ENCODE peak calls at places on chromosome 7, in ten cellular contexts. One of them, this sample, is unnamed.

GRCh38 chr7:4758791-4759190 is 16.6 kb upstream of the AP5Z1 start:
- DNase-seq in lung microvascular endothelial cell: no peak
- DNase-seq in globus pallidus: no peak
- DNase-seq in activated naive CD8-positive, alpha-beta T cell treated with anti-CD3 and anti-CD28 coated beads, Interleukin-2, amount 50 U/mL, for 24 hours: no peak
- DNase-seq in GDM1: no peak
- DNase-seq in WTC11: no peak
- DNase-seq in GM18507: no peak
- DNase-seq in SK-MEL-5: no peak
- DNase-seq in uterus: no peak
- DNase-seq in Ammon's horn: no peak
- DNase-seq in this sample: no peak

GRCh38 chr7:127840552-127840951 is 188.6 kb downstream of the SND1 start:
- DNase-seq in lung microvascular endothelial cell: no peak
- DNase-seq in globus pallidus: no peak
- DNase-seq in activated naive CD8-positive, alpha-beta T cell treated with anti-CD3 and anti-CD28 coated beads, Interleukin-2, amount 50 U/mL, for 24 hours: no peak
- DNase-seq in GDM1: no peak
- DNase-seq in WTC11: no peak
- DNase-seq in GM18507: no peak
- DNase-seq in SK-MEL-5: no peak
- DNase-seq in uterus: no peak
- DNase-seq in Ammon's horn: no peak
- DNase-seq in this sample: no peak

GRCh38 chr7:17741426-17741825 is 198.9 kb downstream of the SNX13 start:
- DNase-seq in lung microvascular endothelial cell: no peak
- DNase-seq in globus pallidus: no peak
- DNase-seq in activated naive CD8-positive, alpha-beta T cell treated with anti-CD3 and anti-CD28 coated beads, Interleukin-2, amount 50 U/mL, for 24 hours: no peak
- DNase-seq in GDM1: no peak
- DNase-seq in WTC11: no peak
- DNase-seq in GM18507: no peak
- DNase-seq in SK-MEL-5: no peak
- DNase-seq in uterus: no peak
- DNase-seq in Ammon's horn: no peak
- DNase-seq in this sample: no peak

GRCh38 chr7:137538361-137538762 is 194.8 kb upstream of the PTN start:
- DNase-seq in lung microvascular endothelial cell: no peak
- DNase-seq in globus pallidus: no peak
- DNase-seq in activated naive CD8-positive, alpha-beta T cell treated with anti-CD3 and anti-CD28 coated beads, Interleukin-2, amount 50 U/mL, for 24 hours: no peak
- DNase-seq in GDM1: no peak
- DNase-seq in WTC11: no peak
- DNase-seq in GM18507: no peak
- DNase-seq in SK-MEL-5: no peak
- DNase-seq in uterus: no peak
- DNase-seq in Ammon's horn: peak; percentile 9
- DNase-seq in this sample: no peak

GRCh38 chr7:114530074-114530611 is 115.5 kb downstream of the FOXP2 start:
- DNase-seq in lung microvascular endothelial cell: no peak
- DNase-seq in globus pallidus: no peak
- DNase-seq in activated naive CD8-positive, alpha-beta T cell treated with anti-CD3 and anti-CD28 coated beads, Interleukin-2, amount 50 U/mL, for 24 hours: no peak
- DNase-seq in GDM1: no peak
- DNase-seq in WTC11: no peak
- DNase-seq in GM18507: no peak
- DNase-seq in SK-MEL-5: no peak
- DNase-seq in uterus: no peak
- DNase-seq in Ammon's horn: no peak
- DNase-seq in this sample: no peak

GRCh38 chr7:155551785-155552611 is 5.6 kb upstream of the CNPY1 start:
- DNase-seq in lung microvascular endothelial cell: no peak
- DNase-seq in globus pallidus: no peak
- DNase-seq in activated naive CD8-positive, alpha-beta T cell treated with anti-CD3 and anti-CD28 coated beads, Interleukin-2, amount 50 U/mL, for 24 hours: no peak
- DNase-seq in GDM1: no peak
- DNase-seq in WTC11: no peak
- DNase-seq in GM18507: no peak
- DNase-seq in SK-MEL-5: no peak
- DNase-seq in uterus: no peak
- DNase-seq in Ammon's horn: no peak
- DNase-seq in this sample: no peak

GRCh38 chr7:130432886-130433285 is 7.9 kb downstream of the CEP41 start:
- DNase-seq in lung microvascular endothelial cell: no peak
- DNase-seq in globus pallidus: no peak
- DNase-seq in activated naive CD8-positive, alpha-beta T cell treated with anti-CD3 and anti-CD28 coated beads, Interleukin-2, amount 50 U/mL, for 24 hours: no peak
- DNase-seq in GDM1: no peak
- DNase-seq in WTC11: no peak
- DNase-seq in GM18507: no peak
- DNase-seq in SK-MEL-5: no peak
- DNase-seq in uterus: no peak
- DNase-seq in Ammon's horn: no peak
- DNase-seq in this sample: no peak

GRCh38 chr7:105210721-105211205 is 178.0 kb downstream of the SRPK2 start:
- DNase-seq in lung microvascular endothelial cell: no peak
- DNase-seq in globus pallidus: peak; percentile 55
- DNase-seq in activated naive CD8-positive, alpha-beta T cell treated with anti-CD3 and anti-CD28 coated beads, Interleukin-2, amount 50 U/mL, for 24 hours: no peak
- DNase-seq in GDM1: no peak
- DNase-seq in WTC11: no peak
- DNase-seq in GM18507: peak; percentile 18
- DNase-seq in SK-MEL-5: no peak
- DNase-seq in uterus: no peak
- DNase-seq in Ammon's horn: peak; percentile 65
- DNase-seq in this sample: peak; percentile 14

GRCh38 chr7:121271098-121271497 is 57.7 kb upstream of the WNT16 start:
- DNase-seq in lung microvascular endothelial cell: no peak
- DNase-seq in globus pallidus: no peak
- DNase-seq in activated naive CD8-positive, alpha-beta T cell treated with anti-CD3 and anti-CD28 coated beads, Interleukin-2, amount 50 U/mL, for 24 hours: no peak
- DNase-seq in GDM1: no peak
- DNase-seq in WTC11: no peak
- DNase-seq in GM18507: no peak
- DNase-seq in SK-MEL-5: no peak
- DNase-seq in uterus: no peak
- DNase-seq in Ammon's horn: no peak
- DNase-seq in this sample: no peak

GRCh38 chr7:100884741-100885439 is 4.6 kb downstream of the UFSP1 start:
- DNase-seq in lung microvascular endothelial cell: no peak
- DNase-seq in globus pallidus: no peak
- DNase-seq in activated naive CD8-positive, alpha-beta T cell treated with anti-CD3 and anti-CD28 coated beads, Interleukin-2, amount 50 U/mL, for 24 hours: no peak
- DNase-seq in GDM1: no peak
- DNase-seq in WTC11: no peak
- DNase-seq in GM18507: no peak
- DNase-seq in SK-MEL-5: no peak
- DNase-seq in uterus: no peak
- DNase-seq in Ammon's horn: no peak
- DNase-seq in this sample: no peak

GRCh38 chr7:69764071-69764470 is 165.8 kb downstream of the AUTS2 start:
- DNase-seq in lung microvascular endothelial cell: no peak
- DNase-seq in globus pallidus: no peak
- DNase-seq in activated naive CD8-positive, alpha-beta T cell treated with anti-CD3 and anti-CD28 coated beads, Interleukin-2, amount 50 U/mL, for 24 hours: no peak
- DNase-seq in GDM1: no peak
- DNase-seq in WTC11: no peak
- DNase-seq in GM18507: no peak
- DNase-seq in SK-MEL-5: no peak
- DNase-seq in uterus: no peak
- DNase-seq in Ammon's horn: no peak
- DNase-seq in this sample: no peak

GRCh38 chr7:140211698-140212097 is 34.9 kb upstream of the KDM7A start:
- DNase-seq in lung microvascular endothelial cell: no peak
- DNase-seq in globus pallidus: no peak
- DNase-seq in activated naive CD8-positive, alpha-beta T cell treated with anti-CD3 and anti-CD28 coated beads, Interleukin-2, amount 50 U/mL, for 24 hours: no peak
- DNase-seq in GDM1: no peak
- DNase-seq in WTC11: no peak
- DNase-seq in GM18507: no peak
- DNase-seq in SK-MEL-5: no peak
- DNase-seq in uterus: no peak
- DNase-seq in Ammon's horn: no peak
- DNase-seq in this sample: no peak

GRCh38 chr7:16891338-16891737 is 9.6 kb upstream of the AGR3 start:
- DNase-seq in lung microvascular endothelial cell: peak; percentile 43
- DNase-seq in globus pallidus: peak; percentile 7
- DNase-seq in activated naive CD8-positive, alpha-beta T cell treated with anti-CD3 and anti-CD28 coated beads, Interleukin-2, amount 50 U/mL, for 24 hours: peak; percentile 7
- DNase-seq in GDM1: peak; percentile 61
- DNase-seq in WTC11: no peak
- DNase-seq in GM18507: no peak
- DNase-seq in SK-MEL-5: peak; percentile 82
- DNase-seq in uterus: no peak
- DNase-seq in Ammon's horn: peak; percentile 62
- DNase-seq in this sample: no peak

GRCh38 chr7:5594616-5595544 is 171.2 kb upstream of the TNRC18 start:
- DNase-seq in lung microvascular endothelial cell: peak; percentile 49
- DNase-seq in globus pallidus: no peak
- DNase-seq in activated naive CD8-positive, alpha-beta T cell treated with anti-CD3 and anti-CD28 coated beads, Interleukin-2, amount 50 U/mL, for 24 hours: peak; percentile 23
- DNase-seq in GDM1: no peak
- DNase-seq in WTC11: peak; percentile 74
- DNase-seq in GM18507: no peak
- DNase-seq in SK-MEL-5: no peak
- DNase-seq in uterus: no peak
- DNase-seq in Ammon's horn: no peak
- DNase-seq in this sample: no peak

GRCh38 chr7:100465702-100466311 is 1.7 kb upstream of the SPACDR start:
- DNase-seq in lung microvascular endothelial cell: peak; percentile 84
- DNase-seq in globus pallidus: peak; percentile 98
- DNase-seq in activated naive CD8-positive, alpha-beta T cell treated with anti-CD3 and anti-CD28 coated beads, Interleukin-2, amount 50 U/mL, for 24 hours: no peak
- DNase-seq in GDM1: no peak
- DNase-seq in WTC11: peak; percentile 65
- DNase-seq in GM18507: no peak
- DNase-seq in SK-MEL-5: peak; percentile 93
- DNase-seq in uterus: peak; percentile 73
- DNase-seq in Ammon's horn: peak; percentile 96
- DNase-seq in this sample: no peak

GRCh38 chr7:129970816-129971215 is 18.1 kb upstream of the UBE2H start:
- DNase-seq in lung microvascular endothelial cell: no peak
- DNase-seq in globus pallidus: no peak
- DNase-seq in activated naive CD8-positive, alpha-beta T cell treated with anti-CD3 and anti-CD28 coated beads, Interleukin-2, amount 50 U/mL, for 24 hours: no peak
- DNase-seq in GDM1: no peak
- DNase-seq in WTC11: no peak
- DNase-seq in GM18507: no peak
- DNase-seq in SK-MEL-5: no peak
- DNase-seq in uterus: peak; percentile 15
- DNase-seq in Ammon's horn: no peak
- DNase-seq in this sample: no peak

GRCh38 chr7:128869138-128869943 is 6.7 kb downstream of the ATP6V1F start:
- DNase-seq in lung microvascular endothelial cell: peak; percentile 62
- DNase-seq in globus pallidus: peak; percentile 28
- DNase-seq in activated naive CD8-positive, alpha-beta T cell treated with anti-CD3 and anti-CD28 coated beads, Interleukin-2, amount 50 U/mL, for 24 hours: peak; percentile 51
- DNase-seq in GDM1: no peak
- DNase-seq in WTC11: peak; percentile 62
- DNase-seq in GM18507: peak; percentile 25
- DNase-seq in SK-MEL-5: no peak
- DNase-seq in uterus: no peak
- DNase-seq in Ammon's horn: peak; percentile 53
- DNase-seq in this sample: peak; percentile 67

GRCh38 chr7:48250441-48250951 is 79.2 kb downstream of the ABCA13 start:
- DNase-seq in lung microvascular endothelial cell: no peak
- DNase-seq in globus pallidus: no peak
- DNase-seq in activated naive CD8-positive, alpha-beta T cell treated with anti-CD3 and anti-CD28 coated beads, Interleukin-2, amount 50 U/mL, for 24 hours: no peak
- DNase-seq in GDM1: no peak
- DNase-seq in WTC11: no peak
- DNase-seq in GM18507: no peak
- DNase-seq in SK-MEL-5: peak; percentile 59
- DNase-seq in uterus: no peak
- DNase-seq in Ammon's horn: no peak
- DNase-seq in this sample: no peak

GRCh38 chr7:155847821-155848435 is 35.7 kb upstream of the SHH start:
- DNase-seq in lung microvascular endothelial cell: no peak
- DNase-seq in globus pallidus: no peak
- DNase-seq in activated naive CD8-positive, alpha-beta T cell treated with anti-CD3 and anti-CD28 coated beads, Interleukin-2, amount 50 U/mL, for 24 hours: no peak
- DNase-seq in GDM1: no peak
- DNase-seq in WTC11: no peak
- DNase-seq in GM18507: no peak
- DNase-seq in SK-MEL-5: no peak
- DNase-seq in uterus: no peak
- DNase-seq in Ammon's horn: no peak
- DNase-seq in this sample: no peak

GRCh38 chr7:21412953-21413352 is 14.9 kb upstream of the SP4 start:
- DNase-seq in lung microvascular endothelial cell: no peak
- DNase-seq in globus pallidus: peak; percentile 72
- DNase-seq in activated naive CD8-positive, alpha-beta T cell treated with anti-CD3 and anti-CD28 coated beads, Interleukin-2, amount 50 U/mL, for 24 hours: no peak
- DNase-seq in GDM1: no peak
- DNase-seq in WTC11: no peak
- DNase-seq in GM18507: no peak
- DNase-seq in SK-MEL-5: peak; percentile 59
- DNase-seq in uterus: no peak
- DNase-seq in Ammon's horn: peak; percentile 71
- DNase-seq in this sample: no peak

GRCh38 chr7:2518101-2518500 is 1.5 kb upstream of the LFNG start:
- DNase-seq in lung microvascular endothelial cell: no peak
- DNase-seq in globus pallidus: no peak
- DNase-seq in activated naive CD8-positive, alpha-beta T cell treated with anti-CD3 and anti-CD28 coated beads, Interleukin-2, amount 50 U/mL, for 24 hours: peak; percentile 20
- DNase-seq in GDM1: no peak
- DNase-seq in WTC11: no peak
- DNase-seq in GM18507: no peak
- DNase-seq in SK-MEL-5: no peak
- DNase-seq in uterus: no peak
- DNase-seq in Ammon's horn: no peak
- DNase-seq in this sample: no peak

This sample was measured in GM19239.